ENCODE peak calls at places on chromosomes 13 and 19, in ten cellular contexts. Y is pancreas; R is hepatocyte; C is fibroblast of lung; T is CD4-positive, alpha-beta memory T cell; S is CD8-positive, alpha-beta T cell; A is gastrocnemius medialis; O is testis; H is GM23248; B is heart right ventricle. W is an unnamed sample. For H3K9me3, the result is how much of the 10 kb centered on the place peaks cover.

GRCh38 chr19:42279902-42280760 is 11.1 kb downstream of the CIC start:
- DNase-seq in Y (peak), R (peak), C (peak), T (peak), S (peak), A (peak), O (peak), H (peak), B (peak), W (peak)

GRCh38 chr13:86562876-86563275 is 763.7 kb upstream of the SLITRK6 start:
- DNase-seq in Y (no peak), R (no peak), C (peak), T (no peak), S (no peak), A (no peak), O (no peak), H (no peak), B (no peak), W (no peak)

GRCh38 chr13:29976535-29976934 is 126.1 kb upstream of the UBL3 start:
- DNase-seq in Y (no peak), R (no peak), C (no peak), T (no peak), S (no peak), A (no peak), O (no peak), H (no peak), B (no peak), W (no peak)

GRCh38 chr13:113877149-113877990 is 13.5 kb upstream of the GAS6 start:
- DNase-seq in Y (no peak), R (no peak), C (no peak), T (no peak), S (no peak), A (no peak), O (no peak), H (no peak), B (no peak), W (no peak)

GRCh38 chr19:5958074-5958850 is 19.7 kb downstream of the RANBP3 start:
- DNase-seq in Y (no peak), R (no peak), C (no peak), T (no peak), S (no peak), A (no peak), O (no peak), H (no peak), B (no peak), W (no peak)

GRCh38 chr19:46133777-46134231 is 9.3 kb upstream of the IGFL3 start:
- DNase-seq in Y (no peak), R (no peak), C (peak), T (no peak), S (no peak), A (no peak), O (no peak), H (no peak), B (no peak), W (no peak)

GRCh38 chr13:77740097-77740496 is 42.6 kb downstream of the SLAIN1 start:
- DNase-seq in Y (no peak), R (no peak), C (no peak), T (no peak), S (no peak), A (no peak), O (no peak), H (no peak), B (no peak), W (no peak)

GRCh38 chr13:99464441-99464949 is 36.8 kb upstream of the TM9SF2 start:
- DNase-seq in Y (no peak), R (peak), C (no peak), T (no peak), S (no peak), A (no peak), O (no peak), H (peak), B (no peak), W (no peak)

GRCh38 chr13:32883501-32883900 is 132.7 kb upstream of the KL start:
- DNase-seq in Y (no peak), R (no peak), C (peak), T (no peak), S (no peak), A (no peak), O (peak), H (peak), B (no peak), W (no peak)

GRCh38 chr19:53432088-53432661 is 391 bp downstream of the ZNF761 start:
- DNase-seq in Y (no peak), R (peak), C (peak), T (peak), S (no peak), A (peak), O (no peak), H (peak), B (peak), W (peak)

GRCh38 chr19:23346696-23347095 is 48.6 kb downstream of the ZNF91 start:
- DNase-seq in Y (no peak), R (no peak), C (no peak), T (no peak), S (no peak), A (no peak), O (no peak), H (no peak), B (no peak), W (no peak)

GRCh38 chr19:23345838-23346237 is 49.4 kb downstream of the ZNF91 start:
- DNase-seq in Y (no peak), R (no peak), C (no peak), T (no peak), S (no peak), A (no peak), O (no peak), H (no peak), B (no peak), W (no peak)

GRCh38 chr19:23351806-23352205 is 43.5 kb downstream of the ZNF91 start:
- DNase-seq in Y (no peak), R (no peak), C (no peak), T (no peak), S (no peak), A (no peak), O (no peak), H (no peak), B (no peak), W (no peak)
- H3K9me3 ChIP-seq in Y (under half), R (half or more), C (under half), T (under half), S (half or more), A (half or more), O (under half), H (under half), B (half or more), W (under half)

DNA sequence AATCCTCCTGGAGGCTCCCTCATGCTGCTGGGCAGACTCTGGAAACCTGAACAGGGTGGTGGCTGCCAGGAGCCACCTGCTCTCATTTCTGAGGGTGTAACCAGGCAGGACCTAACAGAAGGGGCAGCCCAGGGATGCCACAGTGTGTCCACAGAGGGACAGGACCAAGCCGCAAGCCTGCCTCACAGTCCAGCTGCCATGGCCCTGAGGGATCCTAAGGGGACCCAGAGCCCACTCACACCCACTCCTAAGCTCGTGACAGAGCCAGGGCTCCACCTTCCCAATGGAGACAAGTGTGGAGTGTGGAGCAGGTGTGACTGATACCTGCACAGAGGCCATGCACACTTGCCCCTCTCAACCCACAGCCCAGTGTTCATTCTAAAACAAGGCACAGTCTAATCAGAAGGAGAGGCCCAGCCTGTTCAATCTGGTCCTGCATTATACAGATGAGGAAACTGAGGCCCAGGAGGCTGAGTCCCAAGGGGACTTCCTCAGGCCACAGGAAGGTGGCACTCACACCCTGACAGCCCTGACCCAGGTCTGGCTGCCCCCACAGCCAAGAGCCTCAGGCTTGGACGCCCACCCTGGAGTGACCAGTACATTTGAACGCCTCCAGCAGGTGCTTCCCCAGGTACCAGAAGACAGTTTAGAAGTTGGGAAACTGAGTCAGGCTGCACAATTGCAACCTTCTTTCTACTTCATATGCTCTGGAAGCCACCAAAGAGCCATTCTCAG is 220.1 kb downstream of the TUBA3C start:
- DNase-seq in Y (no peak), R (no peak), C (no peak), T (no peak), S (no peak), A (no peak), O (no peak), H (no peak), B (no peak), W (no peak)
- H3K9me3 ChIP-seq in Y (under half), R (under half), C (under half), T (under half), S (under half), A (under half), O (under half), H (under half), B (under half), W (under half)

GRCh38 chr19:58217069-58217481 is 11.6 kb upstream of the ZNF544 start:
- DNase-seq in Y (no peak), R (no peak), C (no peak), T (no peak), S (no peak), A (no peak), O (peak), H (no peak), B (no peak), W (no peak)

GRCh38 chr19:58209577-58209976 is 19.1 kb upstream of the ZNF544 start:
- DNase-seq in Y (no peak), R (no peak), C (no peak), T (no peak), S (no peak), A (no peak), O (no peak), H (no peak), B (no peak), W (no peak)

GRCh38 chr19:58217607-58218391 is 10.9 kb upstream of the ZNF544 start:
- DNase-seq in Y (no peak), R (no peak), C (no peak), T (no peak), S (no peak), A (no peak), O (no peak), H (no peak), B (no peak), W (no peak)

GRCh38 chr19:58213075-58213369 is 15.7 kb upstream of the ZNF544 start:
- DNase-seq in Y (no peak), R (no peak), C (no peak), T (no peak), S (no peak), A (no peak), O (no peak), H (no peak), B (no peak), W (no peak)

GRCh38 chr19:58212336-58213074 is 16.2 kb upstream of the ZNF544 start:
- DNase-seq in Y (no peak), R (no peak), C (no peak), T (no peak), S (no peak), A (no peak), O (no peak), H (peak), B (no peak), W (no peak)
- H3K9me3 ChIP-seq in Y (under half), R (half or more), C (under half), T (under half), S (half or more), A (half or more), O (under half), H (under half), B (half or more), W (under half)

GRCh38 chr19:40165362-40165937 is 25.8 kb upstream of the MAP3K10 start:
- DNase-seq in Y (peak), R (peak), C (peak), T (no peak), S (peak), A (peak), O (peak), H (peak), B (peak), W (peak)
- H3K9me3 ChIP-seq in Y (under half), R (under half), C (under half), T (under half), S (under half), A (under half), O (under half), H (under half), B (under half), W (under half)

DNA sequence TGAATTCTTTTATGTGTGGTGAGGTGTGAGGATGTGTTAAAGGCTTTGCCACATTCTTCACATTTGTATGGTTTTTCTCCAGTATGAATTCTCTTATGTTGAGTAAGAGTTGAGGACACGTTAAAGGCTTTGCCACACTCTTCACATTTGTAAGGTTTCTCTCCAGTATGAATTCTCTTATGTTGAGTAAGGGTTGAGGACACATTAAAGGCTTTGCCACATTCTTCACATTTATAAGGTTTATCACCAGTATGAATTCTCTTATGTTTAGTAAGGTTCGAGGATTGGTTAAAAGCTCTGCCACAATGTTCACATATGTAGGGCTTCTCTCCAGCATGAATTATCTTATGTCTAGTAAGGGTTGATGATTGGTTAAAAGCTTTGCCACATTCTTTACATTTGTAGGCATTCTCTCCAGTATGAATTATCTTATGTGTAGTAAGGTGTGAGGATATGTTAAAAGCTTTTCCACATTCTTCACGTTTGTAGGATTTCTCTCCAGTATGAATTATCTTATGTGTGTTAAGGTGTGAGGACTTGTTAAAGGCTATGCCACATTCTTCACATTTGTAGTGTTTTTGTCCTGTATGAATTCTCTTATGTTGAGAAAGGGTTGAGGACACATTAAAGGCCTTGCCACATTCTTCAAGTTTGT is 27.1 kb downstream of the ZNF724 start:
- DNase-seq in Y (no peak), R (no peak), C (no peak), T (no peak), S (no peak), A (no peak), O (no peak), H (no peak), B (no peak), W (no peak)
- H3K9me3 ChIP-seq in Y (under half), R (half or more), C (under half), T (under half), S (under half), A (under half), O (under half), H (under half), B (half or more), W (under half)

GRCh38 chr19:36894849-36895383 is 21.2 kb downstream of the ZNF829 start:
- DNase-seq in Y (no peak), R (no peak), C (no peak), T (no peak), S (no peak), A (no peak), O (no peak), H (no peak), B (no peak), W (no peak)

DNA sequence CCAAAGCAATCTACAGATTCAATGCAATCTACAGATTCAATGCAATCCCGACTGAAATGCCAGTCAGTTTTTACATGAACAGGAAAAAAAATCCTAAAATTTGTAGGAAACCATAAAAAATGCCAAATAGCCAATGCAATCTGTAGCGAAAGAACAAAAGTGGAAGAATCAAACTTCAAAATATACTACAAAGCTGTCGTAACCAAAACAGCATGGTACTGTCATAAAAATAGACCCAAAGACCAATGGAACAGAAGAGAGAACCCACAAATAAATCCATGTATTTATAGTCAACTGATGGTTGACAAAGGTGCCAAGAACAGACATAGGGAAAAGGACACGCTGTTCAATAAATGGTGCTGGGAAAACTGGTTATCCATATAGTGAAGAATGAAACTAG is 17.7 kb downstream of the ZNF829 start:
- DNase-seq in Y (no peak), R (no peak), C (no peak), T (no peak), S (no peak), A (no peak), O (no peak), H (no peak), B (no peak), W (no peak)
- H3K9me3 ChIP-seq in Y (under half), R (half or more), C (under half), T (under half), S (half or more), A (half or more), O (under half), H (under half), B (half or more), W (under half)

GRCh38 chr13:19123502-19123901 is 58.1 kb downstream of the TUBA3C start:
- DNase-seq in Y (no peak), R (no peak), C (no peak), T (no peak), S (no peak), A (no peak), O (no peak), H (no peak), B (no peak), W (no peak)

DNA sequence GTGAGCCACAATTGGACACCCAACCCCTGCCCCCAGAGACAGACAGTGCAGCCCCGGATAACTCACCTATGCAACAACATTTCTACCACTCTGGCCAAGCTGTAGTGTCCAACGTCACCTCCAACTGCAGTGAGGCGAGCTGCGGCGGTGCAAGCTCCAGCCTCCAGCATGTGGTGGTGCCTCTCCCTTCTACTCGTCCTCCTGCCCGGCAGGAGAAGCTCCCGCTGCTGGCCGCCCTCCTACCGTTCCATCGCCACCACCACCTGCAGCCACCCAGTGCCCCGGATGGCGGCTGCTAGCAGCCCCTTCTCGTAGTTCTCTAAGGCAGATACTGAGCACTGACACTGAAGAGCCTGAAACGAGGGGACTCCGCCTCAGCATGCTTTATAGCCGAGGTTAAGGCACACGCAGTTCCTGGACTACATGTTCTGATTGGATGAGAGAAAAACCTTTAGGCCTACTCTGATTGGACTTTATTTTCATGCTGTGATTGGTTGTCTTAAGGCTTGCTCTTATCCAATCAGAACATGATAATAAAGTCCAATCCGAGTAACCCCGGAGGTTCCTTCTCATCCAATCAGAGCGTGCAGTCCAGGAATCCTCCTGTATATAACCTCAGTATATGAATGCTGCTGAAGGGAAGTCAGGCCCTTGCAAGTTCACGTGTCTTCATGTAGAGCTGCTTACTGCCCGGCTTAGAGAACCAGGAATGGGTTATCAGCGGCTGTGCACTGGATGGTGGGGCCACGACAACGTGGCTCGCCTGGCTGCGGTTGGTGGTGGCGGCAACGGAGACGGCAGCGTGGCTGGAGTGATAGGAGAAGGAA is 63.5 kb downstream of the TUBA3C start:
- DNase-seq in Y (no peak), R (no peak), C (no peak), T (no peak), S (no peak), A (no peak), O (peak), H (no peak), B (no peak), W (no peak)
- H3K9me3 ChIP-seq in Y (under half), R (under half), C (under half), T (under half), S (under half), A (under half), O (under half), H (under half), B (under half), W (under half)

GRCh38 chr19:27772059-27772458 is 1440.9 kb downstream of the UQCRFS1 start:
- DNase-seq in Y (no peak), R (no peak), C (no peak), T (no peak), S (no peak), A (no peak), O (no peak), H (no peak), B (no peak), W (no peak)
- H3K9me3 ChIP-seq in Y (under half), R (under half), C (under half), T (under half), S (under half), A (under half), O (under half), H (under half), B (under half), W (under half)

GRCh38 chr19:11833541-11833940 is 15.0 kb upstream of the ZNF439 start:
- DNase-seq in Y (no peak), R (no peak), C (no peak), T (no peak), S (no peak), A (no peak), O (no peak), H (no peak), B (no peak), W (no peak)

DNA sequence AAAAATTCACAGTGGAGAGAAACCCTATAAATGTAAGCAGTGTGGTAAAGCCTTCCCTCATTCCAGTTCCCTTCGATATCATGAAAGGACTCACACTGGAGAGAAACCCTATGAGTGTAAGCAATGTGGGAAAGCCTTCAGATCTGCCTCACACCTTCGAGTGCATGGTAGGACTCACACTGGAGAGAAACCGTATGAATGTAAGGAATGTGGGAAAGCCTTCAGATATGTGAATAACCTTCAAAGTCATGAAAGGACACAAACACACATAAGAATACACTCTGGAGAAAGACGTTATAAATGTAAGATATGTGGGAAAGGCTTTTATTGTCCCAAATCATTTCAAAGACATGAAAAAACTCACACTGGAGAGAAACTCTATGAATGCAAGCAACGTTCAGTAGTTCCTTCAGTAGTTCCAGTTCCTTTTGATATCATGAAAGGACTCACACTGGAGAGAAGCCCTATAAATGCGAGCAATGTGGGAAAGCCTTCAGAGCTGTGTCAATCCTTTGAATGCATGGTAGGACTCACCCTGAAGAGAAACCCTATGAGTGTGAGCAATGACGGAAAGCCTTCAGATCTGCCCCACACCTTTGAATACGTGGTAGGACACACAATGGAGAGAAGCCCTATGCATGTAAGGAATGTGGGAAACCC is 16.1 kb upstream of the ZNF439 start:
- DNase-seq in Y (no peak), R (no peak), C (no peak), T (no peak), S (no peak), A (no peak), O (no peak), H (no peak), B (no peak), W (no peak)
- H3K9me3 ChIP-seq in Y (under half), R (half or more), C (under half), T (under half), S (under half), A (under half), O (under half), H (under half), B (under half), W (under half)

GRCh38 chr19:57473646-57474045 is 3.7 kb downstream of the ZNF772 start:
- DNase-seq in Y (no peak), R (no peak), C (peak), T (no peak), S (no peak), A (no peak), O (no peak), H (peak), B (no peak), W (no peak)
- H3K9me3 ChIP-seq in Y (under half), R (half or more), C (under half), T (under half), S (half or more), A (half or more), O (under half), H (under half), B (half or more), W (under half)

W was measured in BE2C.